ENCODE peak calls at places on chromosomes 1 and 21, in six cellular contexts. One of them, this sample, is unnamed.

GRCh38 chr1:10979483-10979920 is 33.0 kb upstream of the TARDBP start:
- DNase-seq in cardiac fibroblast: no peak
- DNase-seq in GM20000: no peak
- DNase-seq in MM.1S: peak
- DNase-seq in testis: no peak
- DNase-seq in brain microvascular endothelial cell: no peak
- DNase-seq in this sample: no peak

GRCh38 chr1:32291145-32291707 is 657 bp upstream of the HDAC1 start:
- DNase-seq in brain microvascular endothelial cell: no peak
- DNase-seq in cardiac fibroblast: peak
- DNase-seq in MM.1S: no peak
- DNase-seq in testis: no peak
- DNase-seq in GM20000: no peak
- DNase-seq in this sample: no peak

GRCh38 chr1:216168481-216169005 is 254.7 kb downstream of the USH2A start:
- DNase-seq in testis: no peak
- DNase-seq in cardiac fibroblast: no peak
- DNase-seq in MM.1S: no peak
- DNase-seq in GM20000: no peak
- DNase-seq in brain microvascular endothelial cell: no peak
- DNase-seq in this sample: no peak

GRCh38 chr1:169890761-169891538 is 2.7 kb downstream of the SCYL3 start:
- DNase-seq in cardiac fibroblast: no peak
- DNase-seq in MM.1S: no peak
- DNase-seq in GM20000: peak
- DNase-seq in testis: no peak
- DNase-seq in brain microvascular endothelial cell: no peak
- DNase-seq in this sample: no peak

GRCh38 chr1:244435562-244436205 is 16.0 kb downstream of the ADSS2 start:
- DNase-seq in MM.1S: no peak
- DNase-seq in GM20000: no peak
- DNase-seq in testis: no peak
- DNase-seq in cardiac fibroblast: peak
- DNase-seq in brain microvascular endothelial cell: peak
- DNase-seq in this sample: no peak

GRCh38 chr21:34845521-34846213 is 176.9 kb downstream of the CLIC6 start:
- DNase-seq in brain microvascular endothelial cell: peak
- DNase-seq in GM20000: peak
- DNase-seq in MM.1S: peak
- DNase-seq in cardiac fibroblast: peak
- DNase-seq in testis: no peak
- DNase-seq in this sample: no peak

GRCh38 chr21:34667761-34668160 is 1.0 kb upstream of the CLIC6 start:
- DNase-seq in testis: no peak
- DNase-seq in brain microvascular endothelial cell: no peak
- DNase-seq in cardiac fibroblast: no peak
- DNase-seq in MM.1S: no peak
- DNase-seq in GM20000: no peak
- DNase-seq in this sample: peak

GRCh38 chr1:207579436-207579799 is 65.5 kb upstream of the CR1L start:
- DNase-seq in MM.1S: peak
- DNase-seq in GM20000: peak
- DNase-seq in brain microvascular endothelial cell: peak
- DNase-seq in cardiac fibroblast: peak
- DNase-seq in testis: peak
- DNase-seq in this sample: no peak

GRCh38 chr1:3459940-3460652 is 5.6 kb downstream of the ARHGEF16 start:
- DNase-seq in cardiac fibroblast: no peak
- DNase-seq in brain microvascular endothelial cell: no peak
- DNase-seq in MM.1S: no peak
- DNase-seq in GM20000: no peak
- DNase-seq in testis: no peak
- DNase-seq in this sample: no peak

GRCh38 chr1:84037758-84038611 is 39.1 kb upstream of the TTLL7 start:
- DNase-seq in testis: no peak
- DNase-seq in MM.1S: no peak
- DNase-seq in cardiac fibroblast: no peak
- DNase-seq in GM20000: no peak
- DNase-seq in brain microvascular endothelial cell: no peak
- DNase-seq in this sample: no peak

GRCh38 chr21:45894107-45894810 is 87.3 kb upstream of the COL6A1 start:
- DNase-seq in brain microvascular endothelial cell: peak
- DNase-seq in MM.1S: no peak
- DNase-seq in GM20000: no peak
- DNase-seq in testis: peak
- DNase-seq in cardiac fibroblast: peak
- DNase-seq in this sample: no peak

GRCh38 chr1:110258734-110259133 is 48.6 kb downstream of the KCNC4 start:
- DNase-seq in MM.1S: no peak
- DNase-seq in GM20000: no peak
- DNase-seq in testis: no peak
- DNase-seq in brain microvascular endothelial cell: no peak
- DNase-seq in cardiac fibroblast: no peak
- DNase-seq in this sample: no peak

GRCh38 chr1:147245586-147246021 is 3.1 kb downstream of the CHD1L start:
- DNase-seq in cardiac fibroblast: peak
- DNase-seq in brain microvascular endothelial cell: no peak
- DNase-seq in testis: no peak
- DNase-seq in MM.1S: no peak
- DNase-seq in GM20000: no peak
- DNase-seq in this sample: no peak

GRCh38 chr1:43205671-43206070 is 33.5 kb downstream of the CFAP57 start:
- DNase-seq in GM20000: no peak
- DNase-seq in MM.1S: no peak
- DNase-seq in testis: no peak
- DNase-seq in brain microvascular endothelial cell: peak
- DNase-seq in cardiac fibroblast: peak
- DNase-seq in this sample: no peak

GRCh38 chr1:222339371-222339947 is 208.4 kb downstream of the HHIPL2 start:
- DNase-seq in GM20000: no peak
- DNase-seq in brain microvascular endothelial cell: no peak
- DNase-seq in testis: no peak
- DNase-seq in cardiac fibroblast: no peak
- DNase-seq in MM.1S: no peak
- DNase-seq in this sample: no peak

GRCh38 chr1:208025036-208025435 is 114.1 kb upstream of the CD34 start:
- DNase-seq in MM.1S: no peak
- DNase-seq in testis: no peak
- DNase-seq in cardiac fibroblast: no peak
- DNase-seq in brain microvascular endothelial cell: no peak
- DNase-seq in GM20000: no peak
- DNase-seq in this sample: no peak

GRCh38 chr1:61659061-61659460 is 65.9 kb downstream of the TM2D1 start:
- DNase-seq in GM20000: no peak
- DNase-seq in cardiac fibroblast: peak
- DNase-seq in MM.1S: no peak
- DNase-seq in brain microvascular endothelial cell: no peak
- DNase-seq in testis: no peak
- DNase-seq in this sample: no peak

GRCh38 chr1:143652187-143652586 is 319.6 kb downstream of the FAM72C start:
- DNase-seq in GM20000: no peak
- DNase-seq in MM.1S: no peak
- DNase-seq in testis: no peak
- DNase-seq in cardiac fibroblast: no peak
- DNase-seq in brain microvascular endothelial cell: no peak
- DNase-seq in this sample: no peak

GRCh38 chr1:40313329-40313957 is 3.6 kb downstream of the COL9A2 start:
- DNase-seq in GM20000: no peak
- DNase-seq in testis: no peak
- DNase-seq in cardiac fibroblast: peak
- DNase-seq in brain microvascular endothelial cell: no peak
- DNase-seq in MM.1S: no peak
- DNase-seq in this sample: no peak

GRCh38 chr1:157819215-157819614 is 705 bp downstream of the FCRL1 start:
- DNase-seq in brain microvascular endothelial cell: no peak
- DNase-seq in testis: no peak
- DNase-seq in cardiac fibroblast: no peak
- DNase-seq in MM.1S: no peak
- DNase-seq in GM20000: no peak
- DNase-seq in this sample: no peak

GRCh38 chr1:157813269-157813668 is 6.7 kb downstream of the FCRL1 start:
- DNase-seq in MM.1S: no peak
- DNase-seq in cardiac fibroblast: no peak
- DNase-seq in brain microvascular endothelial cell: no peak
- DNase-seq in testis: no peak
- DNase-seq in GM20000: no peak
- DNase-seq in this sample: no peak
- TF ChIP-seq CTCF in MM.1S: no peak
- TF ChIP-seq CTCF in cardiac fibroblast: no peak
- TF ChIP-seq CTCF in brain microvascular endothelial cell: no peak
- TF ChIP-seq CTCF in testis: no peak
- TF ChIP-seq CTCF in GM20000: no peak
- TF ChIP-seq CTCF in this sample: no peak

GRCh38 chr1:162021124-162021523 is 2.5 kb downstream of the OLFML2B start:
- DNase-seq in GM20000: no peak
- DNase-seq in cardiac fibroblast: no peak
- DNase-seq in testis: no peak
- DNase-seq in MM.1S: no peak
- DNase-seq in brain microvascular endothelial cell: no peak
- DNase-seq in this sample: no peak

GRCh38 chr1:162022626-162023025 is 1.0 kb downstream of the OLFML2B start:
- DNase-seq in MM.1S: no peak
- DNase-seq in GM20000: no peak
- DNase-seq in brain microvascular endothelial cell: no peak
- DNase-seq in cardiac fibroblast: no peak
- DNase-seq in testis: no peak
- DNase-seq in this sample: no peak

GRCh38 chr1:162023181-162023546 is 505 bp downstream of the OLFML2B start:
- DNase-seq in cardiac fibroblast: no peak
- DNase-seq in GM20000: no peak
- DNase-seq in brain microvascular endothelial cell: no peak
- DNase-seq in MM.1S: no peak
- DNase-seq in testis: peak
- DNase-seq in this sample: no peak

GRCh38 chr1:162026906-162027305 is 3.2 kb upstream of the OLFML2B start:
- DNase-seq in brain microvascular endothelial cell: no peak
- DNase-seq in GM20000: no peak
- DNase-seq in cardiac fibroblast: peak
- DNase-seq in MM.1S: no peak
- DNase-seq in testis: no peak
- DNase-seq in this sample: no peak

GRCh38 chr1:162023547-162024501 is at the start of gene OLFML2B:
- DNase-seq in GM20000: peak
- DNase-seq in MM.1S: peak
- DNase-seq in cardiac fibroblast: peak
- DNase-seq in testis: peak
- DNase-seq in brain microvascular endothelial cell: peak
- DNase-seq in this sample: peak
- TF ChIP-seq CTCF in GM20000: no peak
- TF ChIP-seq CTCF in MM.1S: peak
- TF ChIP-seq CTCF in cardiac fibroblast: peak
- TF ChIP-seq CTCF in testis: peak
- TF ChIP-seq CTCF in brain microvascular endothelial cell: peak
- TF ChIP-seq CTCF in this sample: peak

GRCh38 chr1:2108877-2109580 is 58.8 kb downstream of the PRKCZ start:
- DNase-seq in MM.1S: no peak
- DNase-seq in brain microvascular endothelial cell: no peak
- DNase-seq in GM20000: no peak
- DNase-seq in testis: no peak
- DNase-seq in cardiac fibroblast: no peak
- DNase-seq in this sample: no peak
- TF ChIP-seq CTCF in MM.1S: no peak
- TF ChIP-seq CTCF in brain microvascular endothelial cell: no peak
- TF ChIP-seq CTCF in GM20000: no peak
- TF ChIP-seq CTCF in testis: no peak
- TF ChIP-seq CTCF in cardiac fibroblast: no peak
- TF ChIP-seq CTCF in this sample: no peak

GRCh38 chr1:1230656-1231399 is 973 bp downstream of the SDF4 start:
- DNase-seq in testis: no peak
- DNase-seq in GM20000: no peak
- DNase-seq in cardiac fibroblast: peak
- DNase-seq in MM.1S: no peak
- DNase-seq in brain microvascular endothelial cell: peak
- DNase-seq in this sample: no peak
- TF ChIP-seq CTCF in testis: no peak
- TF ChIP-seq CTCF in GM20000: no peak
- TF ChIP-seq CTCF in cardiac fibroblast: peak
- TF ChIP-seq CTCF in MM.1S: no peak
- TF ChIP-seq CTCF in brain microvascular endothelial cell: peak
- TF ChIP-seq CTCF in this sample: peak

DNA sequence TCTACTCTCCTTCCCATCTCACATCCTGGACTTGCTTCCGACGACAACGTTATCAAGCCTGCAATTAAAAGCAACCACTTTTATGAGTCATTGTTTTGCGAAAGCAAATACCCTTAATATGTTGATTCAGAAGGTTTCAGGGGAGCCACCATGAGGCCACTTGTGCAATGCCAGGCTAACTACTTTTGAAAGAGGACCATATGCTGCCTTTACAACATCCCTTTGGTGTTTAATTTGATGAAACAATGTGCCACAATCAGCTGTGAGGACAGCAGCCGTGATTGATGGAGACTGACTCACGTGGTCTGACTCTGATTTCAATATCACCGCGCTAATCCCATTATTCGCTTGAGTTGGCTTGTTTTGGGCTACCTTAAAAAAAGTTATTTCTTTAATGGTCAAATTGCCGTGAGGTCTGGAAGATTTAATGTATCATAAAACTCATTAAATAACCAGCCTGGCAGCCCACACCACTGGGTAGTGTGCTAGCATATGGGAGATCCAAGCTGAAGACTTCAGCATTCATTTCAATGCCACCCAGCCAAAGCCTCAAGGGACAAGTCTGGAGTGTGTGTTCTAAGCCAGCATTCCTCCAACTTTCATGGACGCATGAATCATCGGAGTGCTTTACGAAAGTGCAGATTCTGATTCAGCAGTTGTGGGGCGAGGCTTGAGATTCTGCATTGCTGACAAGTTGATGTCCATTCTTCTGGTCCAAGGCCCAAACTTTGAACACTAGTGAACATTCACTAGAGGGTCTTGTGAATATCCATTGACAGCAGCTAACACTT is 73.3 kb upstream of the PAXBP1 start:
- DNase-seq in cardiac fibroblast: peak
- DNase-seq in MM.1S: no peak
- DNase-seq in testis: peak
- DNase-seq in brain microvascular endothelial cell: peak
- DNase-seq in GM20000: no peak
- DNase-seq in this sample: no peak
- TF ChIP-seq CTCF in cardiac fibroblast: no peak
- TF ChIP-seq CTCF in MM.1S: peak
- TF ChIP-seq CTCF in testis: no peak
- TF ChIP-seq CTCF in brain microvascular endothelial cell: peak
- TF ChIP-seq CTCF in GM20000: no peak
- TF ChIP-seq CTCF in this sample: no peak

GRCh38 chr1:1374068-1374860 is 743 bp downstream of the AURKAIP1 start:
- DNase-seq in brain microvascular endothelial cell: no peak
- DNase-seq in MM.1S: no peak
- DNase-seq in testis: no peak
- DNase-seq in GM20000: no peak
- DNase-seq in cardiac fibroblast: no peak
- DNase-seq in this sample: no peak

GRCh38 chr1:1373493-1374067 is 1.4 kb downstream of the AURKAIP1 start:
- DNase-seq in GM20000: no peak
- DNase-seq in testis: no peak
- DNase-seq in MM.1S: no peak
- DNase-seq in cardiac fibroblast: no peak
- DNase-seq in brain microvascular endothelial cell: no peak
- DNase-seq in this sample: no peak

GRCh38 chr1:1373051-1373450 is 2.0 kb downstream of the AURKAIP1 start:
- DNase-seq in testis: no peak
- DNase-seq in MM.1S: no peak
- DNase-seq in brain microvascular endothelial cell: no peak
- DNase-seq in GM20000: no peak
- DNase-seq in cardiac fibroblast: no peak
- DNase-seq in this sample: no peak

GRCh38 chr1:1376551-1377226 is 1.7 kb upstream of the AURKAIP1 start:
- DNase-seq in brain microvascular endothelial cell: no peak
- DNase-seq in testis: no peak
- DNase-seq in cardiac fibroblast: no peak
- DNase-seq in MM.1S: no peak
- DNase-seq in GM20000: no peak
- DNase-seq in this sample: no peak

GRCh38 chr1:1374861-1375662 is at the start of gene AURKAIP1:
- DNase-seq in cardiac fibroblast: peak
- DNase-seq in testis: peak
- DNase-seq in brain microvascular endothelial cell: peak
- DNase-seq in GM20000: peak
- DNase-seq in MM.1S: peak
- DNase-seq in this sample: peak
- TF ChIP-seq CTCF in cardiac fibroblast: no peak
- TF ChIP-seq CTCF in testis: no peak
- TF ChIP-seq CTCF in brain microvascular endothelial cell: peak
- TF ChIP-seq CTCF in GM20000: peak
- TF ChIP-seq CTCF in MM.1S: peak
- TF ChIP-seq CTCF in this sample: peak

This sample was measured in osteocyte.